ENCODE peak calls at places on chromosome 5, in four cellular contexts. One of them, this sample, is unnamed. For H3K4me1, the result is how much of the 10 kb centered on the place peaks cover.

GRCh38 chr5:150017606-150018005 is 17.1 kb downstream of the HMGXB3 start:
- DNase-seq in IMR-90: peak
- DNase-seq in H9: no peak
- DNase-seq in H1: no peak
- DNase-seq in this sample: no peak

GRCh38 chr5:172766287-172767104 is 4.5 kb downstream of the DUSP1 start:
- DNase-seq in IMR-90: peak
- DNase-seq in H9: no peak
- DNase-seq in H1: no peak
- DNase-seq in this sample: peak

GRCh38 chr5:34521628-34522290 is 134.4 kb upstream of the RAI14 start:
- DNase-seq in H1: no peak
- DNase-seq in H9: peak
- DNase-seq in IMR-90: no peak
- DNase-seq in this sample: no peak

GRCh38 chr5:74798977-74799911 is 32.2 kb downstream of the NSA2 start:
- DNase-seq in H9: no peak
- DNase-seq in IMR-90: peak
- DNase-seq in H1: no peak
- DNase-seq in this sample: no peak

GRCh38 chr5:58188287-58188651 is 271.6 kb downstream of the PLK2 start:
- DNase-seq in IMR-90: peak
- DNase-seq in H1: no peak
- DNase-seq in H9: no peak
- DNase-seq in this sample: peak

GRCh38 chr5:136000147-136000546 is 28.6 kb upstream of the TGFBI start:
- DNase-seq in IMR-90: no peak
- DNase-seq in H9: no peak
- DNase-seq in H1: no peak
- DNase-seq in this sample: no peak

GRCh38 chr5:80804332-80804731 is 149.5 kb upstream of the DHFR start:
- DNase-seq in H9: no peak
- DNase-seq in IMR-90: no peak
- DNase-seq in H1: no peak
- DNase-seq in this sample: peak

GRCh38 chr5:77358566-77359205 is 133.4 kb downstream of the WDR41 start:
- DNase-seq in H1: no peak
- DNase-seq in H9: no peak
- DNase-seq in IMR-90: peak
- DNase-seq in this sample: peak

GRCh38 chr5:112290667-112291066 is 128.4 kb downstream of the EPB41L4A start:
- DNase-seq in H9: no peak
- DNase-seq in IMR-90: no peak
- DNase-seq in H1: no peak
- DNase-seq in this sample: no peak

GRCh38 chr5:33072296-33072695 is 361.2 kb downstream of the NPR3 start:
- DNase-seq in H9: no peak
- DNase-seq in IMR-90: no peak
- DNase-seq in H1: no peak
- DNase-seq in this sample: no peak

GRCh38 chr5:124235031-124235562 is 511.3 kb downstream of the ZNF608 start:
- DNase-seq in H1: no peak
- DNase-seq in H9: no peak
- DNase-seq in IMR-90: no peak
- DNase-seq in this sample: peak

GRCh38 chr5:160274483-160274931 is 37.9 kb downstream of the CCNJL start:
- DNase-seq in H1: no peak
- DNase-seq in H9: no peak
- DNase-seq in IMR-90: no peak
- DNase-seq in this sample: no peak

GRCh38 chr5:14685757-14686156 is 21.2 kb downstream of the OTULIN start:
- DNase-seq in H9: no peak
- DNase-seq in IMR-90: peak
- DNase-seq in H1: no peak
- DNase-seq in this sample: peak

GRCh38 chr5:168647083-168647482 is 67.9 kb upstream of the PANK3 start:
- DNase-seq in IMR-90: no peak
- DNase-seq in H9: no peak
- DNase-seq in H1: no peak
- DNase-seq in this sample: peak

GRCh38 chr5:108687599-108688220 is 60.0 kb upstream of the FER start:
- DNase-seq in H1: no peak
- DNase-seq in H9: no peak
- DNase-seq in IMR-90: no peak
- DNase-seq in this sample: no peak

GRCh38 chr5:473344-474192 is 30.6 kb downstream of the EXOC3 start:
- DNase-seq in H1: no peak
- DNase-seq in H9: no peak
- DNase-seq in IMR-90: peak
- DNase-seq in this sample: peak

GRCh38 chr5:132418876-132419275 is 49.4 kb downstream of the SLC22A5 start:
- DNase-seq in IMR-90: no peak
- DNase-seq in H9: no peak
- DNase-seq in H1: no peak
- DNase-seq in this sample: no peak

GRCh38 chr5:181056431-181056830 is 16.4 kb downstream of the BTNL9 start:
- DNase-seq in IMR-90: no peak
- DNase-seq in H1: no peak
- DNase-seq in H9: no peak
- DNase-seq in this sample: no peak

GRCh38 chr5:5141625-5142527 is 1.7 kb downstream of the ADAMTS16 start:
- DNase-seq in H9: no peak
- DNase-seq in H1: no peak
- DNase-seq in IMR-90: peak
- DNase-seq in this sample: peak

GRCh38 chr5:177358333-177358939 is 712 bp downstream of the RGS14 start:
- DNase-seq in IMR-90: no peak
- DNase-seq in H1: no peak
- DNase-seq in H9: no peak
- DNase-seq in this sample: no peak

GRCh38 chr5:65682148-65682547 is 39.8 kb downstream of the SGTB start:
- DNase-seq in IMR-90: no peak
- DNase-seq in H9: no peak
- DNase-seq in H1: no peak
- DNase-seq in this sample: no peak

GRCh38 chr5:146009020-146009419 is 72.6 kb downstream of the SH3RF2 start:
- DNase-seq in H1: no peak
- DNase-seq in IMR-90: peak
- DNase-seq in H9: no peak
- DNase-seq in this sample: no peak

GRCh38 chr5:138978085-138978484 is 103.0 kb upstream of the LRRTM2 start:
- DNase-seq in H9: peak
- DNase-seq in IMR-90: peak
- DNase-seq in H1: no peak
- DNase-seq in this sample: peak

GRCh38 chr5:98428806-98429205 is 344.7 kb upstream of the RGMB start:
- DNase-seq in H1: no peak
- DNase-seq in H9: no peak
- DNase-seq in IMR-90: peak
- DNase-seq in this sample: no peak

GRCh38 chr5:68534131-68534940 is 318.8 kb downstream of the PIK3R1 start:
- DNase-seq in IMR-90: no peak
- DNase-seq in H1: no peak
- DNase-seq in H9: no peak
- DNase-seq in this sample: no peak

GRCh38 chr5:147782053-147783028 is at the start of gene JAKMIP2:
- DNase-seq in IMR-90: peak
- DNase-seq in H9: peak
- DNase-seq in H1: peak
- DNase-seq in this sample: peak

GRCh38 chr5:78537821-78538220 is 110.8 kb downstream of the LHFPL2 start:
- DNase-seq in H1: no peak
- DNase-seq in H9: no peak
- DNase-seq in IMR-90: peak
- DNase-seq in this sample: peak

GRCh38 chr5:88954511-88954910 is 71.5 kb upstream of the MEF2C start:
- DNase-seq in IMR-90: no peak
- DNase-seq in H9: no peak
- DNase-seq in H1: no peak
- DNase-seq in this sample: no peak

GRCh38 chr5:171607863-171608262 is 177.8 kb upstream of the SMIM23 start:
- DNase-seq in IMR-90: no peak
- DNase-seq in H1: no peak
- DNase-seq in H9: no peak
- DNase-seq in this sample: no peak

GRCh38 chr5:190366-191035 is 794 bp upstream of the LRRC14B start:
- DNase-seq in IMR-90: no peak
- DNase-seq in H9: no peak
- DNase-seq in H1: no peak
- DNase-seq in this sample: no peak

GRCh38 chr5:72187388-72188070 is 80.3 kb downstream of the MAP1B start:
- DNase-seq in H1: no peak
- DNase-seq in H9: no peak
- DNase-seq in IMR-90: no peak
- DNase-seq in this sample: no peak

GRCh38 chr5:77133061-77133758 is 46.1 kb upstream of the ZBED3 start:
- DNase-seq in H1: no peak
- DNase-seq in IMR-90: peak
- DNase-seq in H9: no peak
- DNase-seq in this sample: no peak

GRCh38 chr5:54610197-54610898 is 92.8 kb downstream of the SNX18 start:
- DNase-seq in IMR-90: no peak
- DNase-seq in H9: no peak
- DNase-seq in H1: no peak
- DNase-seq in this sample: peak

GRCh38 chr5:176741566-176742211 is 68.7 kb upstream of the UNC5A start:
- DNase-seq in IMR-90: no peak
- DNase-seq in H9: peak
- DNase-seq in H1: no peak
- DNase-seq in this sample: no peak

GRCh38 chr5:96004087-96004486 is 42.4 kb upstream of the ELL2 start:
- DNase-seq in H1: no peak
- DNase-seq in IMR-90: no peak
- DNase-seq in H9: no peak
- DNase-seq in this sample: no peak

DNA sequence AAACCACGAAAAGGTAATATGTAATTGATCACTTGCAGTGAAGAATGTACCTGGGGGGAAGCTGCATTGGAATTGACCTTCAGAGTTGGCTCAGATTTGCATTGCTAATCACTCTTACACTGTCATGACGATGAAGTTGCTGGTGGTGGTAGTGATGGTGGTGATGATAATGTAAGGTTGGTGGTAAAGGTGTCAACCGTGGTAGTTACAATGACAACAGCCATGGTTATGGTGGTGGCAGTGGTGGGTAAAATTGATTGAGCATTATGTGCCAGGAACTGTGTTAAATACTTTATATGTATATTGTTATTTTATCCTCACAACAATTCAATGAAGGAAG is 282.4 kb downstream of the NR3C1 start:
- DNase-seq in H9: no peak
- DNase-seq in H1: no peak
- DNase-seq in IMR-90: no peak
- DNase-seq in this sample: no peak
- H3K9ac ChIP-seq in H9: no peak
- H3K9ac ChIP-seq in H1: no peak
- H3K9ac ChIP-seq in IMR-90: no peak
- H3K9ac ChIP-seq in this sample: no peak

DNA sequence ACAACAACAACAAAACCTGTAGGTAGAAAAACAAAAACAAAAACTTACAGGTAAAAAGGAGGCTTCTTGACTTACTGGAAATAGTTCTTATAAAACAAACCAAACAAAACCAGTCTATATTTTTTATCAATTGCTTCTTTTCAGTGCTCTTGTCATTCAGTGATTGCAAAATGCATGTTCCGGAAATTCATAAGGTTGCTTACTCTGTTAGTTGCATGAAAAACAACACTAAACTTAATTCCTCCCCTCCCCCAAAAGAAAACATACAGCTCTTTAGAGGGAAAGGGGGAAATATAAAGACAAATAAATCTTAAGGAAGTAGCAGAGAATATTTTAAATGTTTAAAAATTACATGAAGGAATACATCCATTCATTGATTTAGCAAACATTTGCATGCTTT is 19.1 kb downstream of the CPEB4 start:
- DNase-seq in IMR-90: no peak
- DNase-seq in H9: no peak
- DNase-seq in H1: no peak
- DNase-seq in this sample: no peak
- H3K4me1 ChIP-seq in IMR-90: under half
- H3K4me1 ChIP-seq in H9: under half
- H3K4me1 ChIP-seq in H1: under half
- H3K4me1 ChIP-seq in this sample: under half

GRCh38 chr5:163161512-163161911 is 275.9 kb upstream of the CCNG1 start:
- DNase-seq in H1: no peak
- DNase-seq in IMR-90: no peak
- DNase-seq in H9: no peak
- DNase-seq in this sample: no peak

GRCh38 chr5:163165277-163165676 is 272.1 kb upstream of the CCNG1 start:
- DNase-seq in H9: no peak
- DNase-seq in IMR-90: no peak
- DNase-seq in H1: no peak
- DNase-seq in this sample: no peak

GRCh38 chr5:163162645-163163044 is 274.8 kb upstream of the CCNG1 start:
- DNase-seq in H9: no peak
- DNase-seq in H1: no peak
- DNase-seq in IMR-90: no peak
- DNase-seq in this sample: no peak

DNA sequence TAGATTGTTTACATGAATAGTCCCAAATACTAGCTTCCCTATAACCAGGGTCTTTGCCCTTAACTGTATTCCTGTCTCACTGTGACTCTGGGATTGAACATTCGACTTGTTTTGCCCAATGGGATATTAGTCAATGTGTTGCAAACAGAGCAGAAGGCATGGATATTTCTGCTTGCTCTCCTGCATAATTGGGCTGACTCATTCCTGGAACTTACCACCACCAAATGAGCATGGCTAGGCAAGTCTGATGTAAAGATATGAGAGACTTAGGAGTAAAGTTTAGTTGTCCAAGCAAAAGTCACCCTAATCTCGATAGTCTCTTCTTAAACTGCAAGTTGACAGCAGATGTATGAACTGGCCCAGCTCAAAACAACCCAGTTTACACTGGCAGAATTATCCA is 273.5 kb upstream of the CCNG1 start:
- DNase-seq in IMR-90: no peak
- DNase-seq in H1: no peak
- DNase-seq in H9: no peak
- DNase-seq in this sample: no peak
- H3K56ac ChIP-seq in IMR-90: no peak
- H3K56ac ChIP-seq in H1: no peak
- H3K56ac ChIP-seq in H9: no peak
- H3K56ac ChIP-seq in this sample: no peak

GRCh38 chr5:67188274-67188857 is 8.2 kb downstream of the CD180 start:
- DNase-seq in H9: no peak
- DNase-seq in IMR-90: no peak
- DNase-seq in H1: no peak
- DNase-seq in this sample: no peak
- H3K9ac ChIP-seq in H9: no peak
- H3K9ac ChIP-seq in IMR-90: no peak
- H3K9ac ChIP-seq in H1: no peak
- H3K9ac ChIP-seq in this sample: no peak

This sample was measured in mesendoderm.